ENCODE peak calls at places on chromosomes 16 and 17, in eight cellular contexts. H, X, T, P, U, F, O and C are unnamed samples.

GRCh38 chr16:85600905-85601639 is 12.1 kb upstream of the GSE1 start:
- DNase-seq in P (no peak), H (no peak), U (no peak), F (no peak), T (no peak), O (no peak), X (no peak), C (no peak)

GRCh38 chr16:21274172-21274726 is 3.8 kb downstream of the CRYM start:
- DNase-seq in T (no peak), X (no peak), O (no peak), U (no peak), F (no peak), P (no peak), H (no peak), C (no peak)

GRCh38 chr17:60066576-60066975 is 12.1 kb downstream of the HEATR6 start:
- DNase-seq in F (no peak), X (no peak), U (no peak), T (no peak), O (no peak), H (no peak), P (no peak), C (no peak)

GRCh38 chr17:6930754-6931153 is 65.1 kb upstream of the ALOX12 start:
- DNase-seq in H (no peak), F (no peak), P (no peak), O (no peak), U (no peak), T (no peak), X (no peak), C (no peak)

GRCh38 chr17:43766413-43767052 is 7.9 kb upstream of the SOST start:
- DNase-seq in U (no peak), P (no peak), O (no peak), F (peak), X (peak), T (peak), H (no peak), C (peak)

GRCh38 chr17:44589316-44590071 is 32.2 kb downstream of the FZD2 start:
- DNase-seq in H (no peak), X (no peak), U (no peak), T (no peak), F (no peak), O (no peak), P (no peak), C (no peak)

GRCh38 chr17:81819648-81820171 is 13.4 kb downstream of the MCRIP1 start:
- DNase-seq in T (no peak), X (no peak), U (no peak), F (no peak), H (no peak), P (no peak), O (no peak), C (no peak)

GRCh38 chr16:72282338-72282737 is 110.4 kb upstream of the PMFBP1 start:
- DNase-seq in T (no peak), O (no peak), U (no peak), H (no peak), X (no peak), F (no peak), P (no peak), C (no peak)

GRCh38 chr17:70110443-70110880 is 35.4 kb downstream of the KCNJ16 start:
- DNase-seq in P (no peak), T (no peak), X (no peak), H (no peak), F (no peak), U (no peak), O (peak), C (no peak)

GRCh38 chr17:2688351-2689342 is 22.9 kb downstream of the CLUH start:
- DNase-seq in P (no peak), H (peak), T (peak), U (no peak), F (no peak), X (no peak), O (no peak), C (no peak)

GRCh38 chr17:35161281-35161761 is 13.7 kb downstream of the UNC45B start:
- DNase-seq in X (no peak), H (no peak), O (no peak), F (peak), P (no peak), U (no peak), T (no peak), C (peak)

GRCh38 chr16:64094170-64094960 is 1027.5 kb downstream of the CDH11 start:
- DNase-seq in T (no peak), H (no peak), U (no peak), O (no peak), F (no peak), X (no peak), P (no peak), C (no peak)

GRCh38 chr16:46748775-46749705 is 896 bp upstream of the MYLK3 start:
- DNase-seq in H (no peak), F (no peak), P (peak), U (no peak), O (no peak), T (peak), X (no peak), C (no peak)

GRCh38 chr17:78558181-78558850 is 18.9 kb downstream of the DNAH17 start:
- DNase-seq in O (no peak), T (no peak), H (no peak), U (no peak), P (no peak), F (no peak), X (no peak), C (no peak)

DNA sequence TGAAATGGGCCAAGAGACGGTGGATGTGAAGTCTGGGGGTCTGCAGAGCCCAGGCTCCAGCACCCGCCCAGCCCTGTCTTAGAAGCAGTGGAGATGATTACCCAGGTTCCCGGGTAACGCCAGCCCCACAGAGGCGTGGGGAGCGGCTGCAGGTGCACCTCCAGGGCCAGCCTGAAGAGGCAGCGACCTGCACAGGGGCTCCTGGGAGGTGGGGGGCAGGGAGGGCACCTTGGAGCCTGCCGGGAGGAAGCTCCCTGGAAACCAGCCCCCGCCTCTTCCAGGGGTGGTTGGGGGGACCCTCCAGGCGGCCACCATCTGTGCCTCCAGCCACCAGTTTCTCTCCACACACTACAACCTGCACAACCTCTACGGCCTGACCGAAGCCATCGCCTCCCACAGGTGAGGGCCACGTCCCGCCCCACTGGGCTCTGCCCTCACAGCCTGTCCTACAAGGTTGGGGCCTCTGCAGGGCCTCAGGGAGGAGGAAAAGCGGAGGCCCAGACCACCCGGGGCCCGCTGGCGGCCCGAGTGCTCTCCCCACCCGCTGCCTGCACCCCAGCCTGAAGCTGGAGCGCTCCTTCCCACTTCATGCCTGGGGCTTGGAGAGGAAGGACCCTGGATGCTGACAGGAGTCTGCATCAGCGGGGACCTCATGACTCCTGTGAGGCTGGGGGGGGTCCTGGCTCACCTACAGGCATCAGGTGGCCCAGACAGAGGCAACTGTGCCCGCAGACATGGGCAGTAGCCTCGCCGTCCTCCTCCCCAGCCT is 10.5 kb downstream of the GAA start:
- DNase-seq in U (no peak), X (peak), P (no peak), F (no peak), T (no peak), H (no peak), O (no peak), C (no peak)
- TF ChIP-seq CTCF in U (no peak), X (no peak), P (no peak), F (no peak), T (no peak), H (peak), O (no peak), C (no peak)

GRCh38 chr16:50611332-50611934 is 63.2 kb downstream of the NKD1 start:
- DNase-seq in H (no peak), X (no peak), T (no peak), P (peak), O (no peak), F (no peak), U (no peak), C (no peak)
- TF ChIP-seq CTCF in H (no peak), X (no peak), T (peak), P (no peak), O (peak), F (no peak), U (no peak), C (no peak)

GRCh38 chr17:32912218-32912897 is 15.6 kb upstream of the TMEM98 start:
- DNase-seq in U (no peak), X (peak), H (peak), T (peak), O (peak), P (peak), F (no peak), C (no peak)
- TF ChIP-seq CTCF in U (no peak), X (no peak), H (peak), T (peak), O (peak), P (no peak), F (no peak), C (no peak)

GRCh38 chr17:10072086-10072485 is 126.3 kb downstream of the GAS7 start:
- DNase-seq in P (no peak), F (no peak), O (no peak), X (no peak), H (no peak), U (no peak), T (no peak), C (no peak)

GRCh38 chr17:10073026-10073425 is 125.4 kb downstream of the GAS7 start:
- DNase-seq in O (no peak), T (no peak), U (no peak), H (no peak), P (no peak), F (no peak), X (no peak), C (no peak)

GRCh38 chr17:10071141-10071540 is 127.3 kb downstream of the GAS7 start:
- DNase-seq in U (no peak), O (no peak), T (no peak), H (no peak), F (no peak), P (no peak), X (no peak), C (no peak)

GRCh38 chr17:10073905-10074304 is 124.5 kb downstream of the GAS7 start:
- DNase-seq in X (no peak), F (no peak), U (no peak), P (no peak), T (no peak), H (no peak), O (no peak), C (no peak)

GRCh38 chr17:10072556-10072955 is 125.8 kb downstream of the GAS7 start:
- DNase-seq in O (no peak), F (no peak), U (no peak), P (no peak), T (no peak), H (no peak), X (no peak), C (no peak)
- TF ChIP-seq CTCF in O (no peak), F (no peak), U (no peak), P (no peak), T (no peak), H (no peak), X (no peak), C (no peak)

GRCh38 chr16:10951016-10951415 is 6.7 kb downstream of the CLEC16A start:
- DNase-seq in X (no peak), H (no peak), F (no peak), U (no peak), O (no peak), P (no peak), T (no peak), C (no peak)

GRCh38 chr16:10946308-10946707 is 1.9 kb downstream of the CLEC16A start:
- DNase-seq in U (no peak), P (no peak), F (no peak), O (no peak), H (no peak), X (peak), T (no peak), C (no peak)

GRCh38 chr16:10950393-10950792 is 6.0 kb downstream of the CLEC16A start:
- DNase-seq in P (no peak), O (no peak), U (no peak), T (no peak), H (no peak), X (no peak), F (no peak), C (no peak)

GRCh38 chr16:10947211-10947787 is 2.9 kb downstream of the CLEC16A start:
- DNase-seq in X (no peak), P (no peak), O (no peak), T (no peak), F (no peak), U (no peak), H (no peak), C (no peak)

DNA sequence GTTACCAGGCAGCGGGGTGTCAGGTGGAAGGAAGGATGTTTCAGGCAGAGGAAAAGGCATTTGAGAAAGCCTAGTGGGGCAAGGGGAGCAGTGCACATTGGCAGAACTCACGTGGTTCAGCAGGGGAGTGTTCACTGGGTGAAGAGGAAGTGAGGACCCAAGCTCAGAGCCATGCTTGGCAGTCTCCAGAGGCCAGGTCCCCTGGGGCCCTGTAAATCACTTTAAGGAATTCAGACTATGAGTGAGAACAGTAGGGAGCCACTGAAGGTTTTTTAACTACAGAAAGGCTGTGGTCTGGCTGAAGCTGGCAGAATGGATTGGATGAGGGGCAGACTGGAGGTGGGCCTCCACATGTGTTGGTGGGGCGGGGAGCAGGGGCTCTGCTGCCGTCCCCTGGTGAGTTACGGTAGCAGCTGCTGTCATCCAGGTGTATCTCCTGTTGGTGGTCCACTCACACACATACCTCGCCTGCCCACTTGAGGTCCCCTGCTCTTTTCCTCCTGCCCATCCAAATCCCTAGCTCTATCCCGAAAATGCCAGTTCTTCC is 5.1 kb downstream of the CLEC16A start:
- DNase-seq in O (no peak), U (no peak), H (no peak), X (peak), T (no peak), F (peak), P (peak), C (no peak)
- TF ChIP-seq CTCF in O (no peak), U (no peak), H (no peak), X (no peak), T (no peak), F (no peak), P (peak), C (no peak)

GRCh38 chr17:11871773-11872172 is 125.5 kb downstream of the ZNF18 start:
- DNase-seq in O (no peak), U (no peak), P (no peak), T (no peak), H (no peak), X (no peak), F (no peak), C (no peak)
- TF ChIP-seq CTCF in O (no peak), U (no peak), P (no peak), T (no peak), H (no peak), X (no peak), F (no peak), C (no peak)

DNA sequence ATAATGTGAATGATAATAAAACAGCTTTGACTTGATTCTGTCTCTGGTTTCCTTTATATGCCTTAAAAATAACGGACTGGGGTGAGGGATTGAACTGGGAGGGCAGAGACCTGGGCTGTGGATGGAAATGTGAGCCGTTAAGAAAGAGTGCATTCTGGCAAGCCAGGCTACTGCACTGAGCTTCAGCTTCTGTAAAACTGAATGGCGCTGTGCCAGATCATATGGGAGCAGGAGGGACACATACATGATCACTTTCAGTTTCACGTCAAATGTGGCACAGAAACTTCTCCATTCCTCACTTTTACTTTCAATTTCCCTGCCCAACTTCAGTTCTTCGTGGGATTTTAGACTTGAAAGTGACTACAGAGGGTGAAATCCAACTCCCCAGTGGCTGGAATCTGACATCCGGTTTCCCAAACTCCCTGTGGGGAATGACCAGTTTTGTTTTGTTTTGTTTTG is 1.1 kb downstream of the MT2A start:
- DNase-seq in O (no peak), F (peak), P (peak), X (no peak), T (no peak), U (peak), H (no peak), C (peak)
- TF ChIP-seq CTCF in O (peak), F (no peak), P (peak), X (no peak), T (no peak), U (peak), H (no peak), C (no peak)

GRCh38 chr17:73313526-73314127 is 1.8 kb upstream of the CDC42EP4 start:
- DNase-seq in U (no peak), T (no peak), X (no peak), H (no peak), F (no peak), P (no peak), O (no peak), C (no peak)
- TF ChIP-seq CTCF in U (no peak), T (no peak), X (no peak), H (no peak), F (no peak), P (no peak), O (no peak), C (no peak)

GRCh38 chr17:48262982-48263586 is 155.5 kb downstream of the SNX11 start:
- DNase-seq in O (no peak), X (no peak), F (no peak), P (no peak), U (no peak), T (peak), H (no peak), C (no peak)
- TF ChIP-seq CTCF in O (peak), X (no peak), F (peak), P (peak), U (no peak), T (peak), H (peak), C (peak)